ENCODE peak calls at places on chromosome 3, in four cellular contexts. R, O, Q and M are unnamed samples.

GRCh38 chr3:119831022-119831421 is 49.1 kb downstream of the NR1I2 start:
- DNase-seq in R (no peak), Q (no peak), O (no peak), M (no peak)

GRCh38 chr3:111621535-111621934 is 26.4 kb upstream of the ZBED2 start:
- DNase-seq in Q (no peak), R (no peak), O (peak; percentile 8), M (no peak)

GRCh38 chr3:47410801-47411646 is 30.2 kb downstream of the PTPN23 start:
- DNase-seq in Q (no peak), O (no peak), R (peak; percentile 6), M (no peak)

GRCh38 chr3:55147406-55147805 is 219.5 kb upstream of the LRTM1 start:
- DNase-seq in O (no peak), Q (no peak), R (no peak), M (no peak)

GRCh38 chr3:43296565-43296964 is 10.2 kb downstream of the SNRK start:
- DNase-seq in R (peak; percentile 22), O (peak; percentile 78), Q (no peak), M (no peak)

GRCh38 chr3:107242579-107242978 is 134.7 kb upstream of the CCDC54 start:
- DNase-seq in R (no peak), O (no peak), Q (no peak), M (no peak)

GRCh38 chr3:42133500-42134298 is 42.5 kb downstream of the TRAK1 start:
- DNase-seq in O (no peak), Q (no peak), R (no peak), M (no peak)

GRCh38 chr3:129688310-129688895 is 81.9 kb upstream of the PLXND1 start:
- DNase-seq in Q (no peak), O (no peak), R (peak; percentile 65), M (peak; percentile 38)